ENCODE peak calls at places on chromosomes 7 and 10, in five cellular contexts. One of them, this sample, is unnamed.

GRCh38 chr7:100003711-100004661 is 11.4 kb upstream of the ZKSCAN1 start:
- DNase-seq in epithelial cell of prostate: no peak
- DNase-seq in fibroblast of lung: no peak
- DNase-seq in hypothalamus: peak
- DNase-seq in GM18507: no peak
- DNase-seq in this sample: peak

GRCh38 chr7:138396251-138397070 is 63.6 kb upstream of the TRIM24 start:
- DNase-seq in GM18507: peak
- DNase-seq in epithelial cell of prostate: no peak
- DNase-seq in fibroblast of lung: no peak
- DNase-seq in hypothalamus: no peak
- DNase-seq in this sample: no peak

GRCh38 chr10:15789793-15790525 is 70.2 kb upstream of the ITGA8 start:
- DNase-seq in hypothalamus: no peak
- DNase-seq in epithelial cell of prostate: no peak
- DNase-seq in fibroblast of lung: peak
- DNase-seq in GM18507: no peak
- DNase-seq in this sample: no peak

GRCh38 chr7:51253157-51253556 is 63.5 kb downstream of the COBL start:
- DNase-seq in GM18507: no peak
- DNase-seq in epithelial cell of prostate: no peak
- DNase-seq in fibroblast of lung: no peak
- DNase-seq in hypothalamus: no peak
- DNase-seq in this sample: no peak

GRCh38 chr7:94941844-94942632 is 34.6 kb downstream of the PPP1R9A start:
- DNase-seq in epithelial cell of prostate: no peak
- DNase-seq in GM18507: no peak
- DNase-seq in hypothalamus: no peak
- DNase-seq in fibroblast of lung: no peak
- DNase-seq in this sample: no peak

GRCh38 chr7:33742999-33743587 is 162.2 kb upstream of the BMPER start:
- DNase-seq in hypothalamus: no peak
- DNase-seq in fibroblast of lung: peak
- DNase-seq in GM18507: no peak
- DNase-seq in epithelial cell of prostate: no peak
- DNase-seq in this sample: no peak

GRCh38 chr7:52771177-52771576 is 264.3 kb upstream of the POM121L12 start:
- DNase-seq in fibroblast of lung: no peak
- DNase-seq in GM18507: no peak
- DNase-seq in hypothalamus: no peak
- DNase-seq in epithelial cell of prostate: no peak
- DNase-seq in this sample: no peak

GRCh38 chr10:132001238-132001977 is 19.7 kb upstream of the BNIP3 start:
- DNase-seq in fibroblast of lung: peak
- DNase-seq in epithelial cell of prostate: no peak
- DNase-seq in hypothalamus: no peak
- DNase-seq in GM18507: no peak
- DNase-seq in this sample: no peak

GRCh38 chr10:326894-327635 is 191.8 kb downstream of the ZMYND11 start:
- DNase-seq in fibroblast of lung: no peak
- DNase-seq in hypothalamus: no peak
- DNase-seq in epithelial cell of prostate: no peak
- DNase-seq in GM18507: no peak
- DNase-seq in this sample: no peak

GRCh38 chr10:20949967-20950366 is 52.9 kb upstream of the NEBL start:
- DNase-seq in epithelial cell of prostate: no peak
- DNase-seq in fibroblast of lung: no peak
- DNase-seq in hypothalamus: no peak
- DNase-seq in GM18507: no peak
- DNase-seq in this sample: no peak

GRCh38 chr7:92973964-92974363 is 137.6 kb upstream of the CDK6 start:
- DNase-seq in GM18507: no peak
- DNase-seq in epithelial cell of prostate: no peak
- DNase-seq in fibroblast of lung: peak
- DNase-seq in hypothalamus: no peak
- DNase-seq in this sample: no peak

GRCh38 chr10:110864662-110865140 is 7.0 kb upstream of the PDCD4 start:
- DNase-seq in fibroblast of lung: no peak
- DNase-seq in epithelial cell of prostate: no peak
- DNase-seq in GM18507: no peak
- DNase-seq in hypothalamus: no peak
- DNase-seq in this sample: no peak

GRCh38 chr7:23235688-23236280 is 10.8 kb upstream of the GPNMB start:
- DNase-seq in hypothalamus: no peak
- DNase-seq in GM18507: no peak
- DNase-seq in fibroblast of lung: peak
- DNase-seq in epithelial cell of prostate: peak
- DNase-seq in this sample: no peak

GRCh38 chr10:72186633-72187330 is 29.0 kb upstream of the ANAPC16 start:
- DNase-seq in fibroblast of lung: peak
- DNase-seq in GM18507: no peak
- DNase-seq in hypothalamus: no peak
- DNase-seq in epithelial cell of prostate: no peak
- DNase-seq in this sample: no peak

GRCh38 chr10:128296608-128297007 is 170.4 kb upstream of the MKI67 start:
- DNase-seq in fibroblast of lung: no peak
- DNase-seq in epithelial cell of prostate: no peak
- DNase-seq in hypothalamus: no peak
- DNase-seq in GM18507: no peak
- DNase-seq in this sample: no peak